ENCODE peak calls at places on chromosomes 4 and X, in eight cellular contexts. One of them, this sample, is unnamed.

GRCh38 chrX:122641136-122641535 is 542.9 kb upstream of the GRIA3 start:
- DNase-seq in GM12878: no peak
- DNase-seq in prostate gland: no peak
- DNase-seq in stomach: no peak
- DNase-seq in Panc1: no peak
- DNase-seq in K562: no peak
- DNase-seq in GM12892: no peak
- DNase-seq in HepG2: no peak
- DNase-seq in this sample: no peak

GRCh38 chr4:56326363-56326762 is 60.9 kb downstream of the AASDH start:
- DNase-seq in GM12878: no peak
- DNase-seq in prostate gland: no peak
- DNase-seq in stomach: no peak
- DNase-seq in Panc1: no peak
- DNase-seq in K562: no peak
- DNase-seq in GM12892: no peak
- DNase-seq in HepG2: no peak
- DNase-seq in this sample: no peak

GRCh38 chr4:83866821-83867220 is 330.9 kb downstream of the GPAT3 start:
- DNase-seq in GM12878: no peak
- DNase-seq in prostate gland: no peak
- DNase-seq in stomach: no peak
- DNase-seq in Panc1: no peak
- DNase-seq in K562: no peak
- DNase-seq in GM12892: no peak
- DNase-seq in HepG2: no peak
- DNase-seq in this sample: no peak

GRCh38 chr4:180949825-180950224 is 1293.4 kb upstream of the TENM3 start:
- DNase-seq in GM12878: no peak
- DNase-seq in prostate gland: no peak
- DNase-seq in stomach: peak
- DNase-seq in Panc1: no peak
- DNase-seq in K562: no peak
- DNase-seq in GM12892: no peak
- DNase-seq in HepG2: no peak
- DNase-seq in this sample: no peak

GRCh38 chrX:143306991-143307965 is 210.0 kb downstream of the SPANXN3 start:
- DNase-seq in GM12878: no peak
- DNase-seq in prostate gland: no peak
- DNase-seq in stomach: no peak
- DNase-seq in Panc1: no peak
- DNase-seq in K562: no peak
- DNase-seq in GM12892: no peak
- DNase-seq in HepG2: no peak
- DNase-seq in this sample: no peak

GRCh38 chrX:76109654-76110053 is 63.2 kb upstream of the PBDC1 start:
- DNase-seq in GM12878: no peak
- DNase-seq in prostate gland: no peak
- DNase-seq in stomach: no peak
- DNase-seq in Panc1: no peak
- DNase-seq in K562: no peak
- DNase-seq in GM12892: no peak
- DNase-seq in HepG2: no peak
- DNase-seq in this sample: no peak

GRCh38 chr4:8156617-8157016 is 2.0 kb downstream of the ABLIM2 start:
- DNase-seq in GM12878: no peak
- DNase-seq in prostate gland: no peak
- DNase-seq in stomach: no peak
- DNase-seq in Panc1: no peak
- DNase-seq in K562: no peak
- DNase-seq in GM12892: no peak
- DNase-seq in HepG2: peak
- DNase-seq in this sample: no peak

GRCh38 chrX:9272166-9272565 is 192.7 kb upstream of the TBL1X start:
- DNase-seq in GM12878: no peak
- DNase-seq in prostate gland: no peak
- DNase-seq in stomach: no peak
- DNase-seq in Panc1: no peak
- DNase-seq in K562: no peak
- DNase-seq in GM12892: no peak
- DNase-seq in HepG2: no peak
- DNase-seq in this sample: no peak

GRCh38 chr4:3389879-3390840 is 51.6 kb upstream of the HGFAC start:
- DNase-seq in GM12878: no peak
- DNase-seq in prostate gland: no peak
- DNase-seq in stomach: no peak
- DNase-seq in Panc1: no peak
- DNase-seq in K562: no peak
- DNase-seq in GM12892: no peak
- DNase-seq in HepG2: no peak
- DNase-seq in this sample: no peak

GRCh38 chrX:69093960-69094935 is 71.0 kb downstream of the PJA1 start:
- DNase-seq in GM12878: no peak
- DNase-seq in prostate gland: peak
- DNase-seq in stomach: peak
- DNase-seq in Panc1: peak
- DNase-seq in K562: peak
- DNase-seq in GM12892: peak
- DNase-seq in HepG2: peak
- DNase-seq in this sample: no peak

GRCh38 chrX:17944833-17945497 is 83.9 kb upstream of the RAI2 start:
- DNase-seq in GM12878: no peak
- DNase-seq in prostate gland: peak
- DNase-seq in stomach: no peak
- DNase-seq in Panc1: peak
- DNase-seq in K562: peak
- DNase-seq in GM12892: no peak
- DNase-seq in HepG2: peak
- DNase-seq in this sample: no peak

GRCh38 chr4:2469192-2469984 is 482 bp downstream of the RNF4 start:
- DNase-seq in GM12878: no peak
- DNase-seq in prostate gland: peak
- DNase-seq in stomach: peak
- DNase-seq in Panc1: no peak
- DNase-seq in K562: peak
- DNase-seq in GM12892: peak
- DNase-seq in HepG2: no peak
- DNase-seq in this sample: no peak

GRCh38 chrX:48090123-48090522 is 18.7 kb upstream of the ZNF630 start:
- DNase-seq in GM12878: no peak
- DNase-seq in prostate gland: no peak
- DNase-seq in stomach: no peak
- DNase-seq in Panc1: no peak
- DNase-seq in K562: no peak
- DNase-seq in GM12892: no peak
- DNase-seq in HepG2: no peak
- DNase-seq in this sample: no peak

GRCh38 chr4:57544811-57545654 is 434.8 kb upstream of the IGFBP7 start:
- DNase-seq in GM12878: no peak
- DNase-seq in prostate gland: no peak
- DNase-seq in stomach: no peak
- DNase-seq in Panc1: no peak
- DNase-seq in K562: no peak
- DNase-seq in GM12892: no peak
- DNase-seq in HepG2: no peak
- DNase-seq in this sample: no peak

GRCh38 chr4:84418032-84418709 is 80.9 kb downstream of the NKX6-1 start:
- DNase-seq in GM12878: no peak
- DNase-seq in prostate gland: no peak
- DNase-seq in stomach: no peak
- DNase-seq in Panc1: no peak
- DNase-seq in K562: no peak
- DNase-seq in GM12892: no peak
- DNase-seq in HepG2: no peak
- DNase-seq in this sample: no peak

GRCh38 chr4:65437102-65437501 is 233.2 kb downstream of the EPHA5 start:
- DNase-seq in GM12878: no peak
- DNase-seq in prostate gland: no peak
- DNase-seq in stomach: no peak
- DNase-seq in Panc1: no peak
- DNase-seq in K562: no peak
- DNase-seq in GM12892: no peak
- DNase-seq in HepG2: no peak
- DNase-seq in this sample: no peak

GRCh38 chr4:185840201-185840600 is 28.2 kb upstream of the SORBS2 start:
- DNase-seq in GM12878: no peak
- DNase-seq in prostate gland: no peak
- DNase-seq in stomach: no peak
- DNase-seq in Panc1: no peak
- DNase-seq in K562: no peak
- DNase-seq in GM12892: no peak
- DNase-seq in HepG2: no peak
- DNase-seq in this sample: no peak

GRCh38 chr4:151192556-151193235 is 84.3 kb upstream of the PRSS48 start:
- DNase-seq in GM12878: no peak
- DNase-seq in prostate gland: no peak
- DNase-seq in stomach: no peak
- DNase-seq in Panc1: no peak
- DNase-seq in K562: no peak
- DNase-seq in GM12892: no peak
- DNase-seq in HepG2: no peak
- DNase-seq in this sample: no peak

GRCh38 chr4:252065-252601 is 53.1 kb downstream of the ZNF732 start:
- DNase-seq in GM12878: no peak
- DNase-seq in prostate gland: no peak
- DNase-seq in stomach: no peak
- DNase-seq in Panc1: no peak
- DNase-seq in K562: no peak
- DNase-seq in GM12892: no peak
- DNase-seq in HepG2: no peak
- DNase-seq in this sample: no peak

GRCh38 chrX:97843200-97843811 is 959.6 kb downstream of the RPA4 start:
- DNase-seq in GM12878: no peak
- DNase-seq in prostate gland: no peak
- DNase-seq in stomach: no peak
- DNase-seq in Panc1: no peak
- DNase-seq in K562: peak
- DNase-seq in GM12892: no peak
- DNase-seq in HepG2: no peak
- DNase-seq in this sample: no peak

GRCh38 chr4:155552180-155552579 is 114.5 kb upstream of the GUCY1A1 start:
- DNase-seq in GM12878: no peak
- DNase-seq in prostate gland: no peak
- DNase-seq in stomach: no peak
- DNase-seq in Panc1: no peak
- DNase-seq in K562: no peak
- DNase-seq in GM12892: no peak
- DNase-seq in HepG2: no peak
- DNase-seq in this sample: no peak

GRCh38 chr4:104966349-104967033 is 180.2 kb upstream of the TET2 start:
- DNase-seq in GM12878: peak
- DNase-seq in prostate gland: peak
- DNase-seq in stomach: no peak
- DNase-seq in Panc1: no peak
- DNase-seq in K562: no peak
- DNase-seq in GM12892: peak
- DNase-seq in HepG2: no peak
- DNase-seq in this sample: no peak

GRCh38 chr4:1177274-1178141 is 5.1 kb upstream of the SPON2 start:
- DNase-seq in GM12878: no peak
- DNase-seq in prostate gland: no peak
- DNase-seq in stomach: peak
- DNase-seq in Panc1: no peak
- DNase-seq in K562: no peak
- DNase-seq in GM12892: no peak
- DNase-seq in HepG2: peak
- DNase-seq in this sample: no peak

GRCh38 chrX:33149085-33149484 is 62.3 kb downstream of the DMD start:
- DNase-seq in GM12878: no peak
- DNase-seq in prostate gland: no peak
- DNase-seq in stomach: no peak
- DNase-seq in Panc1: no peak
- DNase-seq in K562: no peak
- DNase-seq in GM12892: no peak
- DNase-seq in HepG2: no peak
- DNase-seq in this sample: no peak
- TF ChIP-seq POLR2AphosphoS5 in GM12878: no peak
- TF ChIP-seq POLR2AphosphoS5 in prostate gland: no peak
- TF ChIP-seq POLR2AphosphoS5 in stomach: no peak
- TF ChIP-seq POLR2AphosphoS5 in Panc1: no peak
- TF ChIP-seq POLR2AphosphoS5 in K562: no peak
- TF ChIP-seq POLR2AphosphoS5 in GM12892: no peak
- TF ChIP-seq POLR2AphosphoS5 in HepG2: no peak
- TF ChIP-seq POLR2AphosphoS5 in this sample: no peak

DNA sequence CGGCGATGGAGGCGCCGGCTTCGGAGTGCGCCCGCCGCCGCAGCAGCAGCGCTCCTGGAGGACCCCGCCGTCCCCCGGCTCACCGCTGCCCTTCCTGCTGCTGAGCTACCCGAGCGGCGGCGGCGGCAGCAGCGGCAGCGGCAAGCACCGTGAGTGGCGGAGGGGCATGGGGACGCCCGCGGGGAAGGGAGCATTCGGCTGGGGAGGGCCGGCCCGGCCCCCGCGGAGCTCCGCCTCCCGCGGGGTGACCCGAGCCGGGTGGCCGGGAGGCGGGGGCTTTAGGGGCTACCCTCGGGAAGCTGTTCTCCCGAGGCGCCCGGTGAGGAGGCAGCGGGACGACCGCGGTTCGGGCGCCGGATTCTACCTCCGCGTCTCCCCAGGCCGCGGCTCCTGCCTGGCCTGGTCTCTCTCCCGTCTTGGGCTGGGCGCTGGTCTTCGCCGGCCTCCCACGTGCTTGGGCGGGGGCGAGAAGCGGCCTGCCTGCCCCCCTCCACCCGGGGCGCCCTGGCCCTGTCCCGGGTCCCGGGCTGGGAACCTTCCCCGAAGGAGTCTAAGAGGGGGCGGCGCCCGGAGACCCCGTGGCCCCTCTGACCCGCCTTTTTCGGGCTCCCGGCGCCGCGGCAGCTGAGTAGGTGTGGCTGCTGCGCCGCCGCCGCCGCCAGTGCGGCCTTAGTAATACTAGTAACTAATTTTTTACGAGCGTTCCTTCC is 16.5 kb upstream of the RUFY3 start:
- DNase-seq in GM12878: no peak
- DNase-seq in prostate gland: peak
- DNase-seq in stomach: peak
- DNase-seq in Panc1: no peak
- DNase-seq in K562: peak
- DNase-seq in GM12892: peak
- DNase-seq in HepG2: peak
- DNase-seq in this sample: peak
- TF ChIP-seq POLR2AphosphoS5 in GM12878: no peak
- TF ChIP-seq POLR2AphosphoS5 in prostate gland: no peak
- TF ChIP-seq POLR2AphosphoS5 in stomach: no peak
- TF ChIP-seq POLR2AphosphoS5 in Panc1: peak
- TF ChIP-seq POLR2AphosphoS5 in K562: no peak
- TF ChIP-seq POLR2AphosphoS5 in GM12892: no peak
- TF ChIP-seq POLR2AphosphoS5 in HepG2: no peak
- TF ChIP-seq POLR2AphosphoS5 in this sample: no peak

GRCh38 chrX:24148535-24149345 is 789 bp upstream of the ZFX start:
- DNase-seq in GM12878: no peak
- DNase-seq in prostate gland: no peak
- DNase-seq in stomach: no peak
- DNase-seq in Panc1: no peak
- DNase-seq in K562: peak
- DNase-seq in GM12892: peak
- DNase-seq in HepG2: peak
- DNase-seq in this sample: no peak
- TF ChIP-seq POLR2AphosphoS5 in GM12878: no peak
- TF ChIP-seq POLR2AphosphoS5 in prostate gland: no peak
- TF ChIP-seq POLR2AphosphoS5 in stomach: no peak
- TF ChIP-seq POLR2AphosphoS5 in Panc1: no peak
- TF ChIP-seq POLR2AphosphoS5 in K562: no peak
- TF ChIP-seq POLR2AphosphoS5 in GM12892: no peak
- TF ChIP-seq POLR2AphosphoS5 in HepG2: no peak
- TF ChIP-seq POLR2AphosphoS5 in this sample: no peak

GRCh38 chrX:41381685-41382084 is 47.7 kb downstream of the DDX3X start:
- DNase-seq in GM12878: no peak
- DNase-seq in prostate gland: no peak
- DNase-seq in stomach: peak
- DNase-seq in Panc1: no peak
- DNase-seq in K562: peak
- DNase-seq in GM12892: no peak
- DNase-seq in HepG2: peak
- DNase-seq in this sample: no peak
- TF ChIP-seq POLR2AphosphoS5 in GM12878: no peak
- TF ChIP-seq POLR2AphosphoS5 in prostate gland: no peak
- TF ChIP-seq POLR2AphosphoS5 in stomach: no peak
- TF ChIP-seq POLR2AphosphoS5 in Panc1: no peak
- TF ChIP-seq POLR2AphosphoS5 in K562: no peak
- TF ChIP-seq POLR2AphosphoS5 in GM12892: no peak
- TF ChIP-seq POLR2AphosphoS5 in HepG2: no peak
- TF ChIP-seq POLR2AphosphoS5 in this sample: peak